ENCODE peak calls at places on chromosomes 4 and X, in six cellular contexts. F is pons, N is lower leg skin, V is AG04450, C is RWPE1, S is pancreas. E is an unnamed sample.

GRCh38 chr4:88511236-88511635 is 12.3 kb downstream of the PYURF start:
- DNase-seq in F (no peak), N (no peak), V (no peak), C (no peak), S (no peak), E (no peak)

GRCh38 chrX:65667157-65667502 is 324 bp upstream of the MSN start:
- DNase-seq in F (no peak), N (no peak), V (no peak), C (no peak), S (no peak), E (no peak)

GRCh38 chrX:136863826-136864225 is 16.7 kb downstream of the RBMX start:
- DNase-seq in F (no peak), N (no peak), V (no peak), C (no peak), S (no peak), E (peak; percentile 20)

GRCh38 chr4:76687730-76688441 is 210.1 kb downstream of the SOWAHB start:
- DNase-seq in F (no peak), N (no peak), V (no peak), C (no peak), S (no peak), E (no peak)

GRCh38 chr4:159884989-159885388 is 782.1 kb downstream of the RAPGEF2 start:
- DNase-seq in F (no peak), N (no peak), V (no peak), C (no peak), S (no peak), E (no peak)

GRCh38 chr4:26823583-26823982 is 37.1 kb upstream of the STIM2 start:
- DNase-seq in F (no peak), N (no peak), V (no peak), C (no peak), S (no peak), E (no peak)

GRCh38 chrX:150080497-150080896 is 142.2 kb upstream of the EOLA2 start:
- DNase-seq in F (no peak), N (no peak), V (no peak), C (no peak), S (no peak), E (no peak)

GRCh38 chrX:103464071-103464773 is 55.1 kb downstream of the RAB40A start:
- DNase-seq in F (peak; percentile 49), N (no peak), V (no peak), C (no peak), S (no peak), E (peak; percentile 48)

GRCh38 chr4:143397887-143398286 is 61.2 kb downstream of the GAB1 start:
- DNase-seq in F (no peak), N (no peak), V (no peak), C (no peak), S (no peak), E (no peak)

GRCh38 chrX:39133971-39134370 is 332.7 kb downstream of the MID1IP1 start:
- DNase-seq in F (peak; percentile 20), N (no peak), V (no peak), C (no peak), S (no peak), E (no peak)

GRCh38 chr4:169485084-169485483 is 127.3 kb downstream of the NEK1 start:
- DNase-seq in F (peak; percentile 16), N (no peak), V (no peak), C (no peak), S (no peak), E (no peak)

GRCh38 chrX:103101280-103102042 is 8.5 kb upstream of the NXF3 start:
- DNase-seq in F (no peak), N (no peak), V (no peak), C (no peak), S (no peak), E (no peak)

GRCh38 chrX:142214081-142214480 is 9.0 kb upstream of the MAGEC2 start:
- DNase-seq in F (no peak), N (no peak), V (no peak), C (peak; percentile 0), S (no peak), E (peak; percentile 0)

GRCh38 chrX:118208476-118208875 is 91.9 kb upstream of the KLHL13 start:
- DNase-seq in F (no peak), N (no peak), V (no peak), C (no peak), S (no peak), E (no peak)

GRCh38 chrX:153984351-153985178 is 12.0 kb downstream of the TMEM187 start:
- DNase-seq in F (no peak), N (no peak), V (no peak), C (no peak), S (no peak), E (no peak)

GRCh38 chr4:158182736-158183135 is 9.9 kb upstream of the GASK1B start:
- DNase-seq in F (no peak), N (no peak), V (no peak), C (no peak), S (no peak), E (no peak)

GRCh38 chr4:74873545-74874295 is 59.2 kb upstream of the PARM1 start:
- DNase-seq in F (no peak), N (no peak), V (no peak), C (no peak), S (no peak), E (no peak)

GRCh38 chrX:26071618-26072017 is 66.5 kb upstream of the MAGEB18 start:
- DNase-seq in F (no peak), N (no peak), V (no peak), C (no peak), S (peak; percentile 28), E (no peak)

GRCh38 chr4:8526363-8526855 is 53.8 kb upstream of the GPR78 start:
- DNase-seq in F (no peak), N (no peak), V (no peak), C (no peak), S (no peak), E (no peak)

GRCh38 chr4:98542011-98542410 is 116.4 kb downstream of the TSPAN5 start:
- DNase-seq in F (no peak), N (no peak), V (no peak), C (no peak), S (no peak), E (peak; percentile 58)

GRCh38 chrX:138858946-138859345 is 147.4 kb upstream of the FGF13 start:
- DNase-seq in F (no peak), N (no peak), V (no peak), C (no peak), S (no peak), E (no peak)

GRCh38 chr4:17347445-17347844 is 164.4 kb downstream of the QDPR start:
- DNase-seq in F (peak; percentile 47), N (no peak), V (no peak), C (peak; percentile 4), S (no peak), E (no peak)

GRCh38 chrX:11499076-11500044 is 166.4 kb downstream of the ARHGAP6 start:
- DNase-seq in F (no peak), N (no peak), V (peak; percentile 34), C (no peak), S (no peak), E (no peak)

GRCh38 chr4:142474398-142475087 is 371.6 kb downstream of the INPP4B start:
- DNase-seq in F (no peak), N (no peak), V (no peak), C (peak; percentile 60), S (no peak), E (peak; percentile 66)

GRCh38 chr4:134906404-134907023 is 704.9 kb upstream of the PABPC4L start:
- DNase-seq in F (peak; percentile 21), N (no peak), V (no peak), C (no peak), S (no peak), E (no peak)

GRCh38 chrX:151970661-151971060 is 3.8 kb downstream of the GABRE start:
- DNase-seq in F (no peak), N (peak; percentile 39), V (peak; percentile 77), C (peak; percentile 70), S (no peak), E (no peak)

GRCh38 chr4:9898596-9899345 is 117.3 kb downstream of the DRD5 start:
- DNase-seq in F (peak; percentile 57), N (peak; percentile 17), V (no peak), C (peak; percentile 3), S (no peak), E (no peak)

GRCh38 chr4:17232575-17233253 is 279.2 kb downstream of the QDPR start:
- DNase-seq in F (peak; percentile 81), N (no peak), V (peak; percentile 53), C (no peak), S (no peak), E (no peak)

GRCh38 chr4:23401572-23401971 is 488.3 kb downstream of the PPARGC1A start:
- DNase-seq in F (no peak), N (no peak), V (no peak), C (no peak), S (no peak), E (no peak)

GRCh38 chrX:42680651-42681050 is 97.3 kb downstream of the PPP1R2C start:
- DNase-seq in F (peak; percentile 7), N (no peak), V (no peak), C (no peak), S (no peak), E (no peak)

GRCh38 chrX:123348468-123348867 is 164.4 kb downstream of the GRIA3 start:
- DNase-seq in F (no peak), N (no peak), V (no peak), C (no peak), S (no peak), E (no peak)

GRCh38 chr4:76341063-76341462 is 34.5 kb downstream of the STBD1 start:
- DNase-seq in F (no peak), N (no peak), V (peak; percentile 8), C (peak; percentile 45), S (no peak), E (peak; percentile 46)

GRCh38 chrX:101191217-101191750 is 28.3 kb upstream of the DRP2 start:
- DNase-seq in F (no peak), N (no peak), V (no peak), C (no peak), S (peak; percentile 60), E (no peak)

GRCh38 chrX:53281321-53281822 is at the start of gene IQSEC2:
- DNase-seq in F (peak; percentile 35), N (peak; percentile 74), V (peak; percentile 29), C (peak; percentile 68), S (peak; percentile 93), E (peak; percentile 59)